ENCODE peak calls at places on chromosomes 11 and 22, in eight cellular contexts. Q is AG04450, X is OCI-LY7, O is fibroblast of lung, T is NB4, Z is kidney epithelial cell, E is A549, P is heart right ventricle. B is an unnamed sample.

GRCh38 chr11:5922749-5923426 is 19.2 kb upstream of the OR56A3 start:
- DNase-seq in Q (no peak), X (no peak), O (no peak), T (peak), Z (peak), E (peak), P (no peak), B (no peak)

GRCh38 chr11:19263333-19263732 is 22.6 kb upstream of the E2F8 start:
- DNase-seq in Q (no peak), X (no peak), O (no peak), T (no peak), Z (no peak), E (no peak), P (no peak), B (no peak)

GRCh38 chr11:43467958-43468357 is 109.2 kb downstream of the TTC17 start:
- DNase-seq in Q (no peak), X (no peak), O (no peak), T (peak), Z (no peak), E (peak), P (no peak), B (no peak)

GRCh38 chr11:128208329-128209220 is 378.8 kb downstream of the ETS1 start:
- DNase-seq in Q (peak), X (no peak), O (peak), T (no peak), Z (peak), E (peak), P (peak), B (no peak)

GRCh38 chr11:83456075-83456474 is 169.9 kb upstream of the CCDC90B start:
- DNase-seq in Q (no peak), X (no peak), O (peak), T (no peak), Z (no peak), E (no peak), P (no peak), B (no peak)

GRCh38 chr11:43802509-43802908 is 78.1 kb upstream of the ALKBH3 start:
- DNase-seq in Q (no peak), X (peak), O (no peak), T (peak), Z (no peak), E (no peak), P (no peak), B (no peak)

GRCh38 chr11:105092255-105093239 is 47.0 kb downstream of the CARD18 start:
- DNase-seq in Q (no peak), X (no peak), O (peak), T (no peak), Z (no peak), E (no peak), P (no peak), B (no peak)

GRCh38 chr11:34407121-34407813 is 31.5 kb upstream of the CAT start:
- DNase-seq in Q (no peak), X (no peak), O (no peak), T (no peak), Z (no peak), E (no peak), P (no peak), B (peak)

GRCh38 chr22:35540600-35541253 is at the start of gene RASD2:
- DNase-seq in Q (no peak), X (peak), O (no peak), T (peak), Z (no peak), E (peak), P (peak), B (no peak)

GRCh38 chr11:64227405-64227956 is 1.4 kb downstream of the NUDT22 start:
- DNase-seq in Q (no peak), X (no peak), O (peak), T (no peak), Z (no peak), E (no peak), P (no peak), B (no peak)

GRCh38 chr11:1340111-1340510 is 30.7 kb upstream of the TOLLIP start:
- DNase-seq in Q (no peak), X (no peak), O (no peak), T (no peak), Z (no peak), E (no peak), P (no peak), B (no peak)

GRCh38 chr11:117668291-117668690 is 128.7 kb downstream of the DSCAML1 start:
- DNase-seq in Q (no peak), X (no peak), O (no peak), T (no peak), Z (no peak), E (no peak), P (no peak), B (peak)

GRCh38 chr11:46238967-46239800 is 38.3 kb upstream of the CREB3L1 start:
- DNase-seq in Q (peak), X (peak), O (peak), T (peak), Z (no peak), E (peak), P (peak), B (no peak)

GRCh38 chr11:72781313-72782080 is 12.3 kb downstream of the STARD10 start:
- DNase-seq in Q (no peak), X (peak), O (no peak), T (peak), Z (no peak), E (no peak), P (no peak), B (no peak)

GRCh38 chr22:28142361-28142801 is 223.3 kb upstream of the PITPNB start:
- DNase-seq in Q (peak), X (no peak), O (peak), T (no peak), Z (peak), E (no peak), P (no peak), B (no peak)

GRCh38 chr11:21567628-21568290 is 625.1 kb upstream of the ANO5 start:
- DNase-seq in Q (no peak), X (no peak), O (no peak), T (no peak), Z (no peak), E (peak), P (no peak), B (no peak)

GRCh38 chr11:128620306-128621175 is 33.2 kb upstream of the ETS1 start:
- DNase-seq in Q (no peak), X (no peak), O (no peak), T (no peak), Z (no peak), E (no peak), P (no peak), B (no peak)

GRCh38 chr11:104060004-104060403 is 23.6 kb downstream of the DDI1 start:
- DNase-seq in Q (no peak), X (no peak), O (peak), T (no peak), Z (no peak), E (no peak), P (no peak), B (no peak)

GRCh38 chr11:44379141-44380008 is 69.4 kb upstream of the ALX4 start:
- DNase-seq in Q (no peak), X (no peak), O (no peak), T (no peak), Z (no peak), E (no peak), P (no peak), B (no peak)

GRCh38 chr11:68168694-68169093 is 44.4 kb downstream of the KMT5B start:
- DNase-seq in Q (no peak), X (no peak), O (no peak), T (no peak), Z (no peak), E (no peak), P (no peak), B (no peak)

GRCh38 chr11:69304258-69304657 is 10.3 kb downstream of the MYEOV start:
- DNase-seq in Q (no peak), X (no peak), O (no peak), T (no peak), Z (no peak), E (no peak), P (no peak), B (no peak)

GRCh38 chr22:35482311-35482710 is 58.3 kb upstream of the RASD2 start:
- DNase-seq in Q (no peak), X (no peak), O (no peak), T (no peak), Z (no peak), E (no peak), P (no peak), B (no peak)

GRCh38 chr11:104968856-104969776 is 742 bp upstream of the CASP4 start:
- DNase-seq in Q (no peak), X (no peak), O (peak), T (peak), Z (no peak), E (no peak), P (peak), B (no peak)

GRCh38 chr11:93054881-93055280 is 85.4 kb downstream of the MTNR1B start:
- DNase-seq in Q (peak), X (no peak), O (peak), T (peak), Z (peak), E (peak), P (no peak), B (no peak)

GRCh38 chr11:13118194-13118593 is 109.1 kb downstream of the RASSF10 start:
- DNase-seq in Q (peak), X (no peak), O (peak), T (no peak), Z (peak), E (peak), P (no peak), B (no peak)

GRCh38 chr11:69880803-69881445 is 61.7 kb upstream of the FGF3 start:
- DNase-seq in Q (no peak), X (no peak), O (no peak), T (no peak), Z (no peak), E (no peak), P (no peak), B (no peak)

GRCh38 chr11:118910309-118911112 is 15.2 kb downstream of the BCL9L start:
- DNase-seq in Q (peak), X (no peak), O (peak), T (no peak), Z (no peak), E (peak), P (peak), B (no peak)

GRCh38 chr11:20035701-20036601 is 124.3 kb downstream of the DBX1 start:
- DNase-seq in Q (peak), X (no peak), O (peak), T (peak), Z (peak), E (peak), P (no peak), B (no peak)

GRCh38 chr22:44665115-44665514 is 36.9 kb upstream of the PRR5 start:
- DNase-seq in Q (no peak), X (no peak), O (no peak), T (peak), Z (no peak), E (no peak), P (peak), B (no peak)

GRCh38 chr11:130379276-130379675 is 49.1 kb downstream of the ADAMTS8 start:
- DNase-seq in Q (no peak), X (no peak), O (no peak), T (no peak), Z (peak), E (no peak), P (no peak), B (no peak)

GRCh38 chr11:64916040-64916847 is 765 bp downstream of the ATG2A start:
- DNase-seq in Q (no peak), X (peak), O (peak), T (peak), Z (no peak), E (peak), P (peak), B (no peak)

GRCh38 chr22:45201678-45202332 is 38.1 kb downstream of the NUP50 start:
- DNase-seq in Q (peak), X (no peak), O (peak), T (no peak), Z (no peak), E (peak), P (no peak), B (no peak)

GRCh38 chr11:61959026-61959608 is 8.3 kb downstream of the FTH1 start:
- DNase-seq in Q (no peak), X (no peak), O (no peak), T (no peak), Z (no peak), E (no peak), P (no peak), B (no peak)

GRCh38 chr22:37340331-37341262 is 58.3 kb downstream of the CYTH4 start:
- DNase-seq in Q (no peak), X (no peak), O (no peak), T (no peak), Z (no peak), E (no peak), P (no peak), B (no peak)

GRCh38 chr11:111870522-111870886 is 877 bp downstream of the ALG9 start:
- DNase-seq in Q (no peak), X (no peak), O (no peak), T (no peak), Z (no peak), E (no peak), P (no peak), B (no peak)
- H3K4me3 ChIP-seq in Q (peak), X (peak), O (peak), T (peak), Z (peak), E (peak), P (peak), B (peak)

GRCh38 chr22:50460942-50461341 is 13.9 kb downstream of the SBF1 start:
- DNase-seq in Q (no peak), X (no peak), O (no peak), T (no peak), Z (no peak), E (no peak), P (no peak), B (peak)

GRCh38 chr22:50461536-50461935 is 13.3 kb downstream of the SBF1 start:
- DNase-seq in Q (no peak), X (no peak), O (no peak), T (no peak), Z (no peak), E (no peak), P (no peak), B (no peak)

GRCh38 chr22:50461979-50462540 is 12.8 kb downstream of the SBF1 start:
- DNase-seq in Q (no peak), X (no peak), O (no peak), T (no peak), Z (no peak), E (no peak), P (no peak), B (no peak)

GRCh38 chr22:50459016-50459415 is 15.8 kb downstream of the SBF1 start:
- DNase-seq in Q (no peak), X (no peak), O (no peak), T (no peak), Z (no peak), E (no peak), P (no peak), B (no peak)

DNA sequence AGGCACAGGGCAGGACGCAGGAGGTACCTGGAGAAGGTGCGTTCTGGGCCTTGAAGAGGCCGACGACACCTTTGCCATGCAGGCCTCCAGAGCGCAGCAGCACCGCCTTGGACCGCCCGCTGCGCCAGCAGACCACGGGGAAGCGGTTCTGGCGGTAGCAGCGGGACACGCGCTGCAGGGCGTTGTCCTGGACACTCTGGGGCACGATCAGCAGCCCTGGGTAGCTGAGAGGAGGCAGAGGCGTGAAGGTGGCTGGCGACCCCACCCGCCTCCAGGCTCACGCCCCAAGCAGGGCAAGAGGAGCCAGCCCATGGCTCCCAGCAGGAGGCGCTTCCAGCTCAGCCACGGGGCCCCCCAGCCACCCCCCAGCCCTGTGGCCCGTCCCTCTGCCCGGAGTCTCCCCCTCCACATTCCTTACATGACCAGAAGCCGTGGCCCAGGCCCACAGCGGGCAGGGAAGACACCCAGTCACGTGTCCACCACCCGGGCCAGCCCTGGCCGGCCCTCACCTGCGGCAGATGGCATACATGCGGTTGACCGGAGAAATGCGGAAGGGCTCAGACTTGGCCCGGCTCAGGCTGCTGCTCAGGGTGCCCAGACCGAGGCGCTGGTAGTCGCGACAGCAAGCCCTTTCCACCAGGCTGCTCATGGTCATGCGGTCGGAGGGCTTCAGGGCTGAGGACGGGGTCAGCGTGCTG is 15.2 kb downstream of the SBF1 start:
- DNase-seq in Q (no peak), X (no peak), O (no peak), T (no peak), Z (no peak), E (no peak), P (no peak), B (no peak)
- TF ChIP-seq CTCF in Q (no peak), X (peak), O (no peak), T (no peak), Z (no peak), E (no peak), P (no peak), B (no peak)

DNA sequence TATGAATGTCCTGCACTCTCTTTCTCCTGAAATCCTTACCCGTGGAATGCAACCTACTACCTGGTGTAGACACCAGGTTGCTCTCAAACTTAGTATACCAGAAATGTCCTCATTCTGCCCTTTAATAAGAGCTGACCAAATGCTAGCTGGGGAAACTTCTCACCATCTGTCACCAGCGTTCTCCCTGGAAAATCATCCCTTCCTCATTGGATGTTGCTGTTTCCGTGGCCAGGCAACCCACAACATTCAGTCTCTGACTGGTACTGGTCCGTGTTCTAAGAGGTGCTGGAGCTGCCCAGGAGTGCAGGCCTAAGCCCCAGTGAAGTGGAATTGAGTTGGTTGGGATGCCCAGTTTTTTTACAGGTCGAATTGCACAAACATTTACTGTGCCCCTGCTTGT is 40.7 kb upstream of the RAB1B start:
- DNase-seq in Q (no peak), X (no peak), O (no peak), T (no peak), Z (no peak), E (no peak), P (no peak), B (no peak)
- H3K4me3 ChIP-seq in Q (no peak), X (no peak), O (no peak), T (no peak), Z (no peak), E (no peak), P (no peak), B (no peak)

GRCh38 chr11:74033046-74033445 is 24.2 kb upstream of the UCP3 start:
- DNase-seq in Q (no peak), X (peak), O (no peak), T (no peak), Z (no peak), E (no peak), P (no peak), B (no peak)
- TF ChIP-seq CTCF in Q (no peak), X (peak), O (no peak), T (no peak), Z (no peak), E (no peak), P (no peak), B (no peak)

GRCh38 chr11:134414036-134414731 is 2.1 kb upstream of the B3GAT1 start:
- DNase-seq in Q (no peak), X (no peak), O (no peak), T (no peak), Z (no peak), E (no peak), P (no peak), B (no peak)

GRCh38 chr11:134411887-134412507 is at the start of gene B3GAT1:
- DNase-seq in Q (no peak), X (no peak), O (no peak), T (no peak), Z (no peak), E (no peak), P (no peak), B (no peak)

GRCh38 chr11:134410766-134411165 is 1.3 kb downstream of the B3GAT1 start:
- DNase-seq in Q (no peak), X (no peak), O (no peak), T (no peak), Z (no peak), E (no peak), P (no peak), B (no peak)

GRCh38 chr11:134413334-134414035 is 1.4 kb upstream of the B3GAT1 start:
- DNase-seq in Q (no peak), X (no peak), O (no peak), T (no peak), Z (no peak), E (no peak), P (no peak), B (no peak)

DNA sequence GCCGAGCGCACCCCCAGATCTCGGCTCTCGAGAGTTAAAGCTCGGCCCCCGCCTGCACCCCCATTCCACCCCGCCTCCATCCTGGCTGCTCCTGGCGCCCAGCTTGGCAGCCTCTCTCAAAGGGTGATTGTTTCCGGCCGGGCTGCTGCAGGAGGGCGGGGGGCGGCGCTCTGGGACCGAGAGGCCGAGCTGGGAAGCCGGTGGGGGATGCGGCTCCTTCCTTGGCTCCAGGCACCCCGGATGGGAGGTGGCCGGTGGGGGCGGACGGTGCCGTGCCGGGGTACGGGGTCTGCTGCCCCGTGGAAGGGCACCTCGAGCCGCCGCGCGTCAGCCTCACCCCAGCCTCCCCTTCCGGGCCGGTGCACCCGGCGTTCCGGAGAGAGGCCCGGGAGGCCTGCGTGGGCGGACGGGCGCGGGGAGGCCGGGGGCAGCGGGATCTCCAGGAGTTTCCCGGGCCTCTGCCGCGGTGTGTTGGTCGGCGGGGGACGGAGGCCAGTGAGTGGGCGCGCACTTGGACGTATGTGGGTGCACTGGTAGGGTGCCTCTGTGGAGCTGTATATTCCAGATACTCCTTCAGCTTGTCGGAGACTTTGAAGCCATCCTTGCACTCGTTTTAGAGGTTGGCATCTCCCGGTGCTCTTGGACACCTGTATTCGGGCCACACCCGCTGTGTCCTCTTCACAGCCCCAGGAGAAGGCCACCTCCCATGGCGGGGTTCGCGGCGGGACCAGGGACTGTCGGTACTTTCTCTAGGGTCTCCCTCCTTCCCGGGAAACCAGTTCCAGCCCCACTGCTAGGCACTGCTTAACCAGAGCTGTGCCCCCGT is 679 bp upstream of the B3GAT1 start:
- DNase-seq in Q (no peak), X (no peak), O (no peak), T (no peak), Z (no peak), E (no peak), P (no peak), B (no peak)
- H3K4me3 ChIP-seq in Q (no peak), X (no peak), O (no peak), T (no peak), Z (peak), E (peak), P (peak), B (no peak)

DNA sequence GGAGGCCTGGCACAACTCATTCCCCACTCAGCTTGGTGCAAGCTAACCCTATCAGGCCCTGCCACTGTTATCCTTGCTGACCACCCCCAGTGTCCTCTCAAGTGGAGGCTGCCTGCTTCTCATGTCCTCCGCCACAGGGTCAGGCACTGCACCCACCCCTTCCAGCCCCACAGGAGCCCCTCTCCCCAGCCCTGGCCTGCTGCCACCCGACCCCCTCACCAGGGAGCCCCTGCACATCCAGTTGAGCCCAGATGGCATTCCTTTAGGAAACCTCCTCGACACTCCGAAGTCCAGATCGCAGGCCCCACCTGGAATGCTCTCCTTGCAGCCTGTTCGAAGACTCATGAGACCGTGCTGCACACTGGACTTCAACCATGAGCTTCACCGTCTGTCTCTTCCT is 28.0 kb upstream of the IL17RA start:
- DNase-seq in Q (no peak), X (no peak), O (no peak), T (no peak), Z (no peak), E (no peak), P (no peak), B (no peak)
- TF ChIP-seq CTCF in Q (no peak), X (no peak), O (no peak), T (no peak), Z (no peak), E (no peak), P (no peak), B (no peak)

B was measured in LNCaP clone FGC.